ENCODE peak calls at places on chromosome 11, in five cellular contexts. One of them, this sample, is unnamed.

GRCh38 chr11:1628506-1629325 is 859 bp upstream of the KRTAP5-5 start:
- DNase-seq in fibroblast of lung: no peak
- DNase-seq in keratinocyte: no peak
- DNase-seq in RWPE2: peak
- DNase-seq in effector memory CD4-positive, alpha-beta T cell: peak
- DNase-seq in this sample: no peak

GRCh38 chr11:36469881-36470802 is 39.9 kb downstream of the TRAF6 start:
- DNase-seq in fibroblast of lung: peak
- DNase-seq in effector memory CD4-positive, alpha-beta T cell: no peak
- DNase-seq in RWPE2: no peak
- DNase-seq in keratinocyte: no peak
- DNase-seq in this sample: no peak

GRCh38 chr11:57349491-57350274 is 11.5 kb downstream of the P2RX3 start:
- DNase-seq in keratinocyte: no peak
- DNase-seq in RWPE2: no peak
- DNase-seq in effector memory CD4-positive, alpha-beta T cell: peak
- DNase-seq in fibroblast of lung: peak
- DNase-seq in this sample: no peak

GRCh38 chr11:11624926-11625325 is 3.1 kb upstream of the GALNT18 start:
- DNase-seq in fibroblast of lung: no peak
- DNase-seq in keratinocyte: no peak
- DNase-seq in RWPE2: no peak
- DNase-seq in effector memory CD4-positive, alpha-beta T cell: no peak
- DNase-seq in this sample: no peak

GRCh38 chr11:11594162-11594561 is 27.6 kb downstream of the GALNT18 start:
- DNase-seq in keratinocyte: no peak
- DNase-seq in effector memory CD4-positive, alpha-beta T cell: no peak
- DNase-seq in RWPE2: no peak
- DNase-seq in fibroblast of lung: no peak
- DNase-seq in this sample: no peak

GRCh38 chr11:23406131-23406819 is 546.0 kb upstream of the CCDC179 start:
- DNase-seq in effector memory CD4-positive, alpha-beta T cell: no peak
- DNase-seq in fibroblast of lung: no peak
- DNase-seq in RWPE2: no peak
- DNase-seq in keratinocyte: no peak
- DNase-seq in this sample: no peak

GRCh38 chr11:9905562-9905961 is 241.7 kb downstream of the SWAP70 start:
- DNase-seq in keratinocyte: no peak
- DNase-seq in RWPE2: no peak
- DNase-seq in fibroblast of lung: peak
- DNase-seq in effector memory CD4-positive, alpha-beta T cell: no peak
- DNase-seq in this sample: no peak

GRCh38 chr11:72735495-72736027 is 16.6 kb downstream of the ARAP1 start:
- DNase-seq in keratinocyte: no peak
- DNase-seq in effector memory CD4-positive, alpha-beta T cell: no peak
- DNase-seq in fibroblast of lung: peak
- DNase-seq in RWPE2: no peak
- DNase-seq in this sample: no peak

GRCh38 chr11:111421251-111421650 is 42.2 kb upstream of the POU2AF1 start:
- DNase-seq in keratinocyte: no peak
- DNase-seq in fibroblast of lung: no peak
- DNase-seq in RWPE2: no peak
- DNase-seq in effector memory CD4-positive, alpha-beta T cell: no peak
- DNase-seq in this sample: no peak

GRCh38 chr11:43486141-43486540 is 127.4 kb downstream of the TTC17 start:
- DNase-seq in keratinocyte: no peak
- DNase-seq in effector memory CD4-positive, alpha-beta T cell: no peak
- DNase-seq in fibroblast of lung: peak
- DNase-seq in RWPE2: no peak
- DNase-seq in this sample: no peak

GRCh38 chr11:124902616-124903015 is 5.0 kb upstream of the ROBO4 start:
- DNase-seq in RWPE2: no peak
- DNase-seq in fibroblast of lung: no peak
- DNase-seq in keratinocyte: no peak
- DNase-seq in effector memory CD4-positive, alpha-beta T cell: no peak
- DNase-seq in this sample: no peak

GRCh38 chr11:76047231-76047630 is 159.1 kb downstream of the WNT11 start:
- DNase-seq in keratinocyte: no peak
- DNase-seq in fibroblast of lung: peak
- DNase-seq in effector memory CD4-positive, alpha-beta T cell: no peak
- DNase-seq in RWPE2: no peak
- DNase-seq in this sample: no peak

GRCh38 chr11:1727861-1728260 is 22.5 kb downstream of the IFITM10 start:
- DNase-seq in fibroblast of lung: no peak
- DNase-seq in keratinocyte: no peak
- DNase-seq in RWPE2: no peak
- DNase-seq in effector memory CD4-positive, alpha-beta T cell: no peak
- DNase-seq in this sample: no peak

GRCh38 chr11:63490551-63491239 is at the start of gene PLAAT5:
- DNase-seq in keratinocyte: no peak
- DNase-seq in effector memory CD4-positive, alpha-beta T cell: no peak
- DNase-seq in fibroblast of lung: peak
- DNase-seq in RWPE2: no peak
- DNase-seq in this sample: no peak

GRCh38 chr11:1138053-1138452 is 19.7 kb upstream of the MUC5AC start:
- DNase-seq in fibroblast of lung: peak
- DNase-seq in keratinocyte: no peak
- DNase-seq in RWPE2: no peak
- DNase-seq in effector memory CD4-positive, alpha-beta T cell: no peak
- DNase-seq in this sample: no peak

GRCh38 chr11:22169833-22170232 is 23.1 kb upstream of the ANO5 start:
- DNase-seq in RWPE2: no peak
- DNase-seq in effector memory CD4-positive, alpha-beta T cell: no peak
- DNase-seq in keratinocyte: no peak
- DNase-seq in fibroblast of lung: peak
- DNase-seq in this sample: no peak

GRCh38 chr11:74746868-74747267 is 1.8 kb upstream of the RNF169 start:
- DNase-seq in RWPE2: no peak
- DNase-seq in fibroblast of lung: no peak
- DNase-seq in effector memory CD4-positive, alpha-beta T cell: no peak
- DNase-seq in keratinocyte: no peak
- DNase-seq in this sample: no peak

GRCh38 chr11:74749127-74749964 is 697 bp downstream of the RNF169 start:
- DNase-seq in RWPE2: no peak
- DNase-seq in keratinocyte: no peak
- DNase-seq in fibroblast of lung: peak
- DNase-seq in effector memory CD4-positive, alpha-beta T cell: peak
- DNase-seq in this sample: no peak

GRCh38 chr11:74748211-74749126 is at the start of gene RNF169:
- DNase-seq in effector memory CD4-positive, alpha-beta T cell: peak
- DNase-seq in RWPE2: peak
- DNase-seq in fibroblast of lung: peak
- DNase-seq in keratinocyte: peak
- DNase-seq in this sample: peak

GRCh38 chr11:74754507-74755255 is 6.0 kb downstream of the RNF169 start:
- DNase-seq in RWPE2: no peak
- DNase-seq in keratinocyte: peak
- DNase-seq in fibroblast of lung: peak
- DNase-seq in effector memory CD4-positive, alpha-beta T cell: no peak
- DNase-seq in this sample: no peak

GRCh38 chr11:74749965-74750296 is 1.3 kb downstream of the RNF169 start:
- DNase-seq in effector memory CD4-positive, alpha-beta T cell: no peak
- DNase-seq in fibroblast of lung: no peak
- DNase-seq in keratinocyte: no peak
- DNase-seq in RWPE2: no peak
- DNase-seq in this sample: no peak
- H3K27ac ChIP-seq in effector memory CD4-positive, alpha-beta T cell: no peak
- H3K27ac ChIP-seq in fibroblast of lung: peak
- H3K27ac ChIP-seq in keratinocyte: peak
- H3K27ac ChIP-seq in RWPE2: peak
- H3K27ac ChIP-seq in this sample: no peak

DNA sequence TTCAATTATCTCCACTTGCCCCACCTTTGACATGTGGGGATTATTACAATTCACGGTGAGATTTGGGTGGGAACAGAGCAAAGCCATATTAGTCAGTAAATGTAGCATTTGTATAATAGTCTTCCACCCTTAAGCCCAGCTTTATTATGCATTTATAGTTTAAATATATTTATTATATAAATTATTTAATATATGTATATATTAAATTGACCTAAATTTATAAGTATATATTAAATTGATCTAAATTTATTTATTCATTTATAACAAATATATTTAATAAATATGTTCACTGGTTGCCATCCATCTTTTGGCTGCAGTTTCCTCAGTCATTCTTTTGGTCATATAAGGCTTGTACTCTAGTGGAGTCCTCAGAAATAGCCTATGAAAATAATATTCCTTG is 23.6 kb upstream of the CHORDC1 start:
- DNase-seq in fibroblast of lung: no peak
- DNase-seq in keratinocyte: no peak
- DNase-seq in effector memory CD4-positive, alpha-beta T cell: no peak
- DNase-seq in RWPE2: no peak
- DNase-seq in this sample: no peak
- H3K27ac ChIP-seq in fibroblast of lung: no peak
- H3K27ac ChIP-seq in keratinocyte: no peak
- H3K27ac ChIP-seq in effector memory CD4-positive, alpha-beta T cell: no peak
- H3K27ac ChIP-seq in RWPE2: no peak
- H3K27ac ChIP-seq in this sample: no peak

DNA sequence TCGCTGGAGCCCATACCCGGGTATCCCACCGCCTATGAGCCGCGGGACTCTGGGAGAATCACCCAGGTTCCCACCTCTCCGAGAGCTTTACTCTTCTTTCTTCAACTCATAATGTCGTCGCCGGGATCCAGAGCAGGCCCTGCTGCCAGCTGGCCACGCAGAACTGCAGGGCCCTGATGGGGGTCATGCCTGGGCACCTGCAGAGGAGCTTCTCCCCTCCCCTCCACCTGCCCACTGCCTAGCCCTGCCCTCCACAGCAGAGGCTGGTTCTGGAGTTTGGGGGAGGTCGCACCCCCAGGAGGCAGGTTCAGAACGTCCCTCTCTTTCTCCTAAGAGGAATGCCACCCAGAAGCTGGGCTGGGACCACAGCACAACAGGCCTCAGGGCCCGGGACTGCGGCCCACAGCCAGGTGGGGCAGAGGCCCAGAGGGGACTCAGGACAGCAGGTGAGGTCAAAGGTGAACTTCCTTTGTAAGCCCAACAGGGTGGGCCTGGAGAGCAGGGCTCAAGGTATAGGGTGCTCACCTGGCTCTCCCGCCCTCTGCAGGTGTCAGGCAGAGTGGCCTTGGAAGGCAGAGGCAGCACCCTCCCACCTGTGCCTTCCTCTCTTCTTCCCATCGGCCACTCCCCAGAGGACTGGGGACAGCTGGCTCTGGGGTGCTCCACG is 1.9 kb downstream of the SLC25A45 start:
- DNase-seq in effector memory CD4-positive, alpha-beta T cell: no peak
- DNase-seq in fibroblast of lung: no peak
- DNase-seq in keratinocyte: no peak
- DNase-seq in RWPE2: no peak
- DNase-seq in this sample: no peak
- H3K27ac ChIP-seq in effector memory CD4-positive, alpha-beta T cell: no peak
- H3K27ac ChIP-seq in fibroblast of lung: no peak
- H3K27ac ChIP-seq in keratinocyte: no peak
- H3K27ac ChIP-seq in RWPE2: peak
- H3K27ac ChIP-seq in this sample: no peak

DNA sequence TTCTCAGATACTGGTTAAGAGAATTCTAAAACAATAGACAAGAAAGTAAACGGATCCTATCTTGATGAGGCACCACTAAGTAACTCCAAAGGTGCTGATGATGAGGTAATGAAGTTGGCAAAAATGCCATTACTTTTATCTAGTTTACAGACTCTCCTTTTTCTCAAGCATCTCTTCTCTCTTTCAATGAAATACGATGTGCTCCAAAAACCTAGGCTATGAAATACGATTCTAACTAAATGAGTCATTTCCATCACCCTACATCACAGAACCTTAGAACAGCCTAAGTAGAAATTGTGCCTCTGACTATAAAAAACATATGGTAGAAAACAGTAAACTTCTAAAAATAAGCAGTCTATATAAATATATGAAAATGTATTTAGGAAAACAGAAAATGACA is 58.9 kb upstream of the ARHGAP32 start:
- DNase-seq in RWPE2: no peak
- DNase-seq in effector memory CD4-positive, alpha-beta T cell: no peak
- DNase-seq in keratinocyte: no peak
- DNase-seq in fibroblast of lung: peak
- DNase-seq in this sample: no peak
- H3K27ac ChIP-seq in RWPE2: no peak
- H3K27ac ChIP-seq in effector memory CD4-positive, alpha-beta T cell: no peak
- H3K27ac ChIP-seq in keratinocyte: no peak
- H3K27ac ChIP-seq in fibroblast of lung: no peak
- H3K27ac ChIP-seq in this sample: no peak

GRCh38 chr11:60389279-60389910 is 6.9 kb upstream of the MS4A14 start:
- DNase-seq in RWPE2: no peak
- DNase-seq in effector memory CD4-positive, alpha-beta T cell: no peak
- DNase-seq in fibroblast of lung: no peak
- DNase-seq in keratinocyte: no peak
- DNase-seq in this sample: no peak
- H3K27ac ChIP-seq in RWPE2: no peak
- H3K27ac ChIP-seq in effector memory CD4-positive, alpha-beta T cell: no peak
- H3K27ac ChIP-seq in fibroblast of lung: no peak
- H3K27ac ChIP-seq in keratinocyte: no peak
- H3K27ac ChIP-seq in this sample: no peak

GRCh38 chr11:12765428-12765827 is 91.2 kb downstream of the TEAD1 start:
- DNase-seq in effector memory CD4-positive, alpha-beta T cell: no peak
- DNase-seq in RWPE2: no peak
- DNase-seq in fibroblast of lung: no peak
- DNase-seq in keratinocyte: no peak
- DNase-seq in this sample: no peak
- H3K27ac ChIP-seq in effector memory CD4-positive, alpha-beta T cell: no peak
- H3K27ac ChIP-seq in RWPE2: no peak
- H3K27ac ChIP-seq in fibroblast of lung: peak
- H3K27ac ChIP-seq in keratinocyte: no peak
- H3K27ac ChIP-seq in this sample: no peak

This sample was measured in SK-N-MC.